ENCODE peak calls at places on chromosomes 12 and 14, in four cellular contexts. A, Z, U and W are unnamed samples. For H3K27me3 and H3K36me3, the result is how much of the 10 kb centered on the place peaks cover.

GRCh38 chr12:125140918-125141573 is 75.8 kb downstream of the AACS start:
- DNase-seq in A (no peak), Z (no peak), U (no peak), W (no peak)

GRCh38 chr14:91390165-91390778 is 27.3 kb downstream of the CCDC88C start:
- DNase-seq in A (no peak), Z (no peak), U (no peak), W (no peak)

GRCh38 chr12:85461127-85461526 is 181.1 kb downstream of the ALX1 start:
- DNase-seq in A (no peak), Z (no peak), U (no peak), W (no peak)

GRCh38 chr12:12008232-12008850 is 62.4 kb upstream of the BCL2L14 start:
- DNase-seq in A (no peak), Z (no peak), U (no peak), W (no peak)

GRCh38 chr12:98401427-98401826 is 114.0 kb upstream of the TMPO start:
- DNase-seq in A (no peak), Z (no peak), U (no peak), W (no peak)

GRCh38 chr14:34059925-34060746 is 109.3 kb upstream of the EGLN3 start:
- DNase-seq in A (peak), Z (peak), U (peak), W (peak)

GRCh38 chr12:50506753-50507473 is 2.1 kb downstream of the DIP2B start:
- DNase-seq in A (no peak), Z (no peak), U (no peak), W (no peak)

GRCh38 chr12:90246673-90247072 is 538.0 kb upstream of the ATP2B1 start:
- DNase-seq in A (no peak), Z (no peak), U (no peak), W (no peak)

GRCh38 chr12:106144847-106145246 is 6.1 kb upstream of the NUAK1 start:
- DNase-seq in A (no peak), Z (no peak), U (no peak), W (no peak)

GRCh38 chr12:12927211-12928079 is 24.5 kb downstream of the GPRC5D start:
- DNase-seq in A (peak), Z (peak), U (no peak), W (peak)

GRCh38 chr12:78419513-78419912 is 445.1 kb upstream of the SYT1 start:
- DNase-seq in A (no peak), Z (no peak), U (no peak), W (no peak)

GRCh38 chr14:71398450-71398849 is 491.2 kb downstream of the PCNX1 start:
- DNase-seq in A (no peak), Z (no peak), U (no peak), W (no peak)

GRCh38 chr12:33967760-33968159 is 54.5 kb upstream of the ALG10 start:
- DNase-seq in A (no peak), Z (no peak), U (no peak), W (no peak)

GRCh38 chr12:64273527-64274403 is 51.7 kb upstream of the KICS2 start:
- DNase-seq in A (no peak), Z (no peak), U (no peak), W (no peak)

GRCh38 chr12:122182887-122183587 is at the start of gene LRRC43:
- DNase-seq in A (peak), Z (peak), U (peak), W (peak)

GRCh38 chr12:131773582-131774221 is 54.5 kb upstream of the MMP17 start:
- DNase-seq in A (no peak), Z (no peak), U (no peak), W (no peak)

DNA sequence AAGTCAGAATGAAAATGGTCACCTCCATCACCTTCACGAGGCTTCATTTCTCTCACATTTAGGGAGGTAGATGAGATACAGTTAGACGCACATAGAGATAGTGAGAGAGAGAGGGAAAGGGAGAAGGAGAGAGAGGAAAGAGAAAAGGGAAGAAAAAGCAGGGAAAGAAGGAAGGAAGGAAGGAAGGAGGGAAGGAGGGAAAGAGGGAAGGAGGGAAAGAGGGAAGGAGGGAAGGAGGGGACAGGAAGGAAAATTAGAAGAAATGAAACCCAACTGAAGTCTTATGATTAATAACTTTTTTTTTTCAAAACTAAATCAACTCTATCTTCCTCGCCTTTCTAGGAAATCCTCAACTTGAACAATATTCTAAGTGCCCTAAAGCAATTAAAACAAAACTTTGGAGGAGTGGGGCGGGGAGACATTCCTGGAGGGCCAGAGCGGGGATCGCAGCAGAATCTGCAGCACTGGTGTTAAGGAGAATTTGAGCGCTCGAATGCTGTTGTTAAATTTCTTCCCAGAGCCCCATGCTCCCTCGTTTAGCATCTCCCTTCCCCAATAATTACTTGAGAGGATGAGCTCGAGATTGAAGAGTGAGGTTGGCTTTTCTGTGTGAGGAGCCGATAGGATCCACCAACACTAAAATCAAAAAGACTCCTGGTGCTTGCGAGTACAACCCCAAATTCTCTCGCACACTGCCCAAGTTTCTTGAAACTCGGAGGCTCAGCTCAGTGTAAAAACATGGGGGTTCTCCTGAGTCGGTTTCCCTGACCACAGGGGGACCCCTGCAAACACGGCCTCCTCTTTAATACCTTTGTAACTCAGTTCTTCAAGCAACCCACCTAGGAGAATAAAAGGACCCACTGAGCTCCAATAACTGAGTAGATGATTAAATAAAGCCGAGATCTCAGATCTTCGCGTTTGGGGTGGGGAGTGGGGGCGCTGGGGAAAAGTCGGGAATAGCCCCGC is 10.4 kb upstream of the FOXG1 start:
- DNase-seq in A (no peak), Z (no peak), U (no peak), W (no peak)
- H3K27me3 ChIP-seq in A (under half), Z (under half), U (under half), W (half or more)

GRCh38 chr14:67251573-67252226 is 10.5 kb downstream of the PALS1 start:
- DNase-seq in A (no peak), Z (no peak), U (no peak), W (no peak)
- H3K36me3 ChIP-seq in A (under half), Z (under half), U (under half), W (under half)

GRCh38 chr14:70022771-70023445 is 143.7 kb downstream of the SMOC1 start:
- DNase-seq in A (no peak), Z (no peak), U (no peak), W (no peak)

GRCh38 chr14:70018713-70019201 is 139.5 kb downstream of the SMOC1 start:
- DNase-seq in A (no peak), Z (peak), U (peak), W (peak)

GRCh38 chr14:70020350-70021170 is 141.3 kb downstream of the SMOC1 start:
- DNase-seq in A (no peak), Z (no peak), U (no peak), W (no peak)

GRCh38 chr14:70023871-70024270 is 144.7 kb downstream of the SMOC1 start:
- DNase-seq in A (no peak), Z (no peak), U (no peak), W (no peak)

GRCh38 chr14:70021548-70021947 is 142.3 kb downstream of the SMOC1 start:
- DNase-seq in A (no peak), Z (no peak), U (no peak), W (no peak)
- H3K27me3 ChIP-seq in A (under half), Z (under half), U (under half), W (under half)

GRCh38 chr14:25231006-25231405 is 181.1 kb upstream of the STXBP6 start:
- DNase-seq in A (peak), Z (peak), U (no peak), W (no peak)
- H3K36me3 ChIP-seq in A (under half), Z (under half), U (under half), W (under half)

GRCh38 chr12:4626543-4626942 is 22.3 kb downstream of the AKAP3 start:
- DNase-seq in A (no peak), Z (no peak), U (no peak), W (no peak)

GRCh38 chr12:4628406-4628805 is 20.4 kb downstream of the AKAP3 start:
- DNase-seq in A (no peak), Z (no peak), U (no peak), W (no peak)

DNA sequence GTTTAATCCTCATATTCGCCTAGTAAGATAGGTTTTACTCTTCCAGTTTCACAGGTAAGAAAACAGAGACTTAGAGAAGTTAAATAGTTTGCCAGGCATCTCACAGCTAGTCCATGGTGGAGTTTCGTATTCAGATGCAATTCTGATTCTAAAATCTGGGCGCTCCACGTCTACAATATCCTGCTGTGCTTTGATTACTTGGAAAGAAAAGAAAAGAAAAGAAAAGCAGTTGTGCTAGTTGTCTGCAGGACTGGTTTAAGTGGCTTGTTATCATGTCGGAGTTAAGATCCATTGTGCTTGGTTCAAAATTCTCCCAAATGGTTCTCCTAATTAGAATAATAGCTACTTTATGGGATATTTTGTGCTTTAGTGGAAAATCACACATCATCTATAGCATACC is 18.6 kb downstream of the AKAP3 start:
- DNase-seq in A (no peak), Z (no peak), U (no peak), W (no peak)
- H3K27me3 ChIP-seq in A (under half), Z (under half), U (under half), W (under half)

DNA sequence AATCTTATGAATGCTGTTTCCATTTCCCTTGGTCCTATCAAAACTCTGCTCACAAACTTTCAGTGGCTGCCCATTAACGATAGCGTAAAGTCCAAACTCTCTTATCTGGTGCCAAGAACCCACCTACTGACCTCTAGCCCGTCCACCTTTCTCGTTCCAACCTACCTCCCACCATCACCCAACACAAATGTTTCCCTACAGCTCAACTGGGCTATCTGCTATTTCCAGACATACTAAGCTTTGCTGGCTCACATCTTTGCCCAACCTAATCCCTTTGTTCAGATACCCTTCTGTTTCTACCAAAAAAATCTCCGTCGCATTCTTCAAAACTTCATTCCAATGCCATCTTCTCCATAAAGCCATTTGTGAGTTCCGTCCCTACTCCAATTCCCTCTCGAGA is 7.6 kb upstream of the NOP2 start:
- DNase-seq in A (no peak), Z (no peak), U (no peak), W (no peak)
- H3K36me3 ChIP-seq in A (under half), Z (half or more), U (half or more), W (half or more)

GRCh38 chr12:112839386-112839972 is 47.9 kb downstream of the RPH3A start:
- DNase-seq in A (no peak), Z (no peak), U (no peak), W (no peak)

GRCh38 chr12:112841240-112841639 is 49.7 kb downstream of the RPH3A start:
- DNase-seq in A (no peak), Z (no peak), U (no peak), W (peak)

GRCh38 chr12:112836736-112837628 is 45.4 kb downstream of the RPH3A start:
- DNase-seq in A (no peak), Z (no peak), U (no peak), W (no peak)

GRCh38 chr12:112838731-112839130 is 47.2 kb downstream of the RPH3A start:
- DNase-seq in A (no peak), Z (no peak), U (no peak), W (no peak)

GRCh38 chr12:112837629-112838191 is 46.2 kb downstream of the RPH3A start:
- DNase-seq in A (no peak), Z (no peak), U (no peak), W (no peak)
- H3K27me3 ChIP-seq in A (under half), Z (under half), U (under half), W (under half)

GRCh38 chr14:23386999-23387398 is 10.2 kb downstream of the CMTM5 start:
- DNase-seq in A (no peak), Z (no peak), U (no peak), W (no peak)

GRCh38 chr14:23388996-23389395 is 12.2 kb downstream of the CMTM5 start:
- DNase-seq in A (no peak), Z (no peak), U (no peak), W (no peak)

GRCh38 chr14:23385840-23386657 is 9.2 kb downstream of the CMTM5 start:
- DNase-seq in A (peak), Z (no peak), U (no peak), W (no peak)

GRCh38 chr14:23389396-23389795 is 12.6 kb downstream of the CMTM5 start:
- DNase-seq in A (no peak), Z (no peak), U (no peak), W (no peak)

DNA sequence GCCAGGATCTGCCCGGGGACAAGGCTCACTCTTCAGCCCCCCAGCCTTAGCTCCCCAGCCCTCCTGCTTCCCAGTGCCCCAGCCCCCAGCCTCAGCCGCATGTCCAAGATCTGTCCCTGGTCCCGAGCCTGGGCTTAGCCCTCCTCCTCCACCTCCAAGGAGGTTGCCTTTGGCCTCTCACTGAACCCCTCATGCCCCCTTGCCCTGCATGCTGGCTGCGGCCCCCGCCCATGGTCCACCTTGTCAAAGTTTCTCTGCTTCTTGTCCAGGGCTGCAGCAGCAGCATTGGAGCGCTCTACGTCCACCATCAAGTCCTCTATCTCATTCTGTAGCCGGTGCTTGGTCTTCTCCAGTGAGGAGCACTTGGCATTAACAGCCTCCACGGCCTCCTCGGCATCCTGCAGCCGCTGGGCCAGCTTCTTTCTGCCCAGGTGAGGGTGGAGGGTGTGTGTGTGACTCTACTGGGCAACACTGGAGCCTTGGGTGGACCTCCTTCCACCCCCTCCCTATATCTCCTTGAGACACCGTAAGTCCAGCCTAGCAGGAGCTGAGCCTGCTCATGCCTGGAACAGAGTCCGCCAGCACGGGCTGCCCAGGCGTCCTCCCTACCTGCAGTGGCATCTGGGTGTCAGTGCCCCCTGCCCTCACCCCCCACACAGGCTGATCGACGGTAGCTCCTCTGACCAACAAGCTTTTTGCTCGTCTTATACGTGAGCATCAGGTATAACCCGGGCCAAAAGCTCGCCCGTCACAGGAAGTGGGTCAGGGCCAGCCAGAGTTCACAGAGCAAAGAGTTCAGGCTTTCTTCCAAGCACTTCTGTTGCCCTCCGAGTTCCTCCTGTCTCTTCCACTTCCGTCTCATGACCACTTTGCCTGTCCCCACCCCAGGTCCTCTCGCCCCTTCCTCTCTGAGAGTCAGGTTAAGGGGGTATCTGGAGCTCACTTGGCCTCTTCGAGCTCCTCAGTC is 11.4 kb downstream of the CMTM5 start:
- DNase-seq in A (no peak), Z (no peak), U (no peak), W (no peak)
- H3K36me3 ChIP-seq in A (under half), Z (under half), U (half or more), W (under half)